ENCODE peak calls at places on chromosome 12, in five cellular contexts. P is SK-N-SH, Q is GM12878, N is A549, S is K562. U is an unnamed sample.

GRCh38 chr12:65800928-65801327 is 23.4 kb upstream of the HMGA2 start:
- DNase-seq in P (no peak), Q (no peak), N (no peak), S (no peak), U (peak; percentile 54)

GRCh38 chr12:84305144-84305543 is 607.5 kb downstream of the SLC6A15 start:
- DNase-seq in P (no peak), Q (no peak), N (no peak), S (no peak), U (peak; percentile 60)

GRCh38 chr12:30515351-30515750 is 180.3 kb downstream of the IPO8 start:
- DNase-seq in P (peak; percentile 10), Q (no peak), N (no peak), S (no peak), U (no peak)

GRCh38 chr12:87661770-87662402 is 367.3 kb downstream of the C12orf50 start:
- DNase-seq in P (no peak), Q (no peak), N (no peak), S (no peak), U (peak; percentile 3)

GRCh38 chr12:66804555-66804954 is 125.7 kb upstream of the GRIP1 start:
- DNase-seq in P (no peak), Q (no peak), N (no peak), S (no peak), U (no peak)

GRCh38 chr12:68119724-68120211 is 39.8 kb downstream of the IFNG start:
- DNase-seq in P (no peak), Q (peak; percentile 73), N (no peak), S (no peak), U (no peak)

GRCh38 chr12:97552410-97553050 is 89.9 kb downstream of the RMST start:
- DNase-seq in P (no peak), Q (no peak), N (no peak), S (no peak), U (no peak)

GRCh38 chr12:117190210-117190781 is at the start of gene FBXO21:
- DNase-seq in P (peak; percentile 99), Q (peak; percentile 33), N (peak; percentile 91), S (peak; percentile 98), U (peak; percentile 74)

GRCh38 chr12:1470051-1470450 is 124.3 kb downstream of the FBXL14 start:
- DNase-seq in P (no peak), Q (no peak), N (no peak), S (no peak), U (no peak)

GRCh38 chr12:129566800-129567199 is 337.0 kb downstream of the TMEM132D start:
- DNase-seq in P (no peak), Q (no peak), N (no peak), S (no peak), U (no peak)

GRCh38 chr12:96117460-96117859 is 76.7 kb upstream of the ELK3 start:
- DNase-seq in P (no peak), Q (no peak), N (no peak), S (no peak), U (no peak)

GRCh38 chr12:62724947-62725447 is 210.0 kb downstream of the PPM1H start:
- DNase-seq in P (no peak), Q (no peak), N (peak; percentile 71), S (peak; percentile 20), U (peak; percentile 96)

GRCh38 chr12:8035440-8036010 is 3.0 kb downstream of the FOXJ2 start:
- DNase-seq in P (no peak), Q (no peak), N (no peak), S (no peak), U (peak; percentile 57)

GRCh38 chr12:55937956-55938355 is 7.0 kb downstream of the DGKA start:
- DNase-seq in P (no peak), Q (no peak), N (no peak), S (no peak), U (peak; percentile 17)

GRCh38 chr12:79082595-79082994 is 218.0 kb downstream of the SYT1 start:
- DNase-seq in P (no peak), Q (no peak), N (no peak), S (no peak), U (no peak)

GRCh38 chr12:5505751-5506150 is 73.8 kb downstream of the NTF3 start:
- DNase-seq in P (no peak), Q (no peak), N (no peak), S (no peak), U (no peak)

GRCh38 chr12:74111688-74112360 is 425.8 kb upstream of the ATXN7L3B start:
- DNase-seq in P (peak; percentile 1), Q (no peak), N (no peak), S (no peak), U (no peak)

GRCh38 chr12:102095677-102096263 is 24.1 kb downstream of the NUP37 start:
- DNase-seq in P (peak; percentile 25), Q (peak; percentile 4), N (peak; percentile 6), S (no peak), U (peak; percentile 61)

GRCh38 chr12:2094597-2094996 is 41.8 kb downstream of the CACNA1C start:
- DNase-seq in P (no peak), Q (no peak), N (no peak), S (no peak), U (peak; percentile 30)

GRCh38 chr12:24838531-24838950 is 110.4 kb downstream of the BCAT1 start:
- DNase-seq in P (peak; percentile 42), Q (peak; percentile 84), N (no peak), S (no peak), U (peak; percentile 87)

GRCh38 chr12:2187195-2187963 is 134.6 kb downstream of the CACNA1C start:
- DNase-seq in P (no peak), Q (no peak), N (no peak), S (no peak), U (no peak)

GRCh38 chr12:18108611-18109010 is 18.6 kb upstream of the RERGL start:
- DNase-seq in P (no peak), Q (no peak), N (no peak), S (no peak), U (no peak)

GRCh38 chr12:20489645-20490044 is 121.3 kb downstream of the PDE3A start:
- DNase-seq in P (peak; percentile 22), Q (no peak), N (no peak), S (no peak), U (peak; percentile 36)

GRCh38 chr12:7905071-7905470 is 30.9 kb downstream of the SLC2A3 start:
- DNase-seq in P (no peak), Q (no peak), N (no peak), S (no peak), U (no peak)

GRCh38 chr12:121800694-121801600 is 2.9 kb upstream of the SETD1B start:
- DNase-seq in P (peak; percentile 62), Q (no peak), N (no peak), S (peak; percentile 61), U (peak; percentile 83)

GRCh38 chr12:108317303-108318283 is 21.5 kb downstream of the CMKLR1 start:
- DNase-seq in P (no peak), Q (no peak), N (no peak), S (no peak), U (no peak)

GRCh38 chr12:21547437-21547836 is 21.3 kb downstream of the SPX start:
- DNase-seq in P (no peak), Q (no peak), N (no peak), S (no peak), U (no peak)

GRCh38 chr12:124518051-124518932 is 49.1 kb downstream of the NCOR2 start:
- DNase-seq in P (peak; percentile 90), Q (no peak), N (peak; percentile 98), S (no peak), U (peak; percentile 99)

GRCh38 chr12:124646385-124647230 is 79.2 kb upstream of the NCOR2 start:
- DNase-seq in P (no peak), Q (peak; percentile 5), N (no peak), S (no peak), U (no peak)

GRCh38 chr12:104602426-104602825 is 145.7 kb downstream of the CHST11 start:
- DNase-seq in P (no peak), Q (no peak), N (no peak), S (no peak), U (no peak)

GRCh38 chr12:119229837-119230236 is 51.1 kb downstream of the HSPB8 start:
- DNase-seq in P (peak; percentile 53), Q (no peak), N (peak; percentile 84), S (peak; percentile 70), U (peak; percentile 42)

GRCh38 chr12:103538397-103538796 is 42.6 kb upstream of the C12orf42 start:
- DNase-seq in P (no peak), Q (no peak), N (no peak), S (no peak), U (no peak)

GRCh38 chr12:123062682-123063426 is 82.4 kb downstream of the ARL6IP4 start:
- DNase-seq in P (no peak), Q (no peak), N (peak; percentile 42), S (no peak), U (peak; percentile 69)

GRCh38 chr12:81759215-81759991 is at the start of gene PPFIA2:
- DNase-seq in P (peak; percentile 60), Q (no peak), N (no peak), S (no peak), U (peak; percentile 4)

GRCh38 chr12:117816-118345 is 51.3 kb downstream of the IQSEC3 start:
- DNase-seq in P (no peak), Q (no peak), N (no peak), S (peak; percentile 26), U (no peak)
- TF ChIP-seq RCOR1 in P (no peak), Q (no peak), N (no peak), S (no peak), U (no peak)

DNA sequence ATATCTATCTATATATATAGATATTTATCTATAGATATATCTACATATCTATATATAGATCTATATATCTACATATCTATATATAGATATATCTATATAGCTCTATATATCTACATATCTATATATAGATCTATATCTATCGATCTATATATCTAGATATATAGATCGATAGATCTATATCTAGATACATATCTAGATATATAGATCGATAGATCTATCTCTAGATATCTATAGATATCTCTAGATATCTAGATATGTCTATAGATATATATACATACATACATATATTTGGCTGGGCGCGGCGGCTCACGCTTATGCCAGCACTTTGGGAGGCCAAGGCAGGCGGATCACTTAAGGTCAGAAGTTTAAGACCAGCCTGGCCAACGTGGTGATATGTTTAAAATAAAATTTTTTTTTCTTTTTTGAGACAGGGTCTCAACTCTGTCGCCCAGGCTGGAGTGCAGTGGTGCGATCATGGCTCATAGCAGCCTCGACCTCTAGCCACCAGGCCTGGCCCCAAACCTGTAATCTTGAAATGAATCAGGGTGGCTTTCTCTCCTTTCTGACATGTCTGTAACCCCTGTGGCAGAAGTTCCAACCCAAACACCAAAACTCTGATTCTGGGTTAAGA is 18.1 kb downstream of the ARPC3 start:
- DNase-seq in P (no peak), Q (no peak), N (no peak), S (no peak), U (no peak)
- TF ChIP-seq RCOR1 in P (no peak), Q (no peak), N (no peak), S (no peak), U (no peak)

GRCh38 chr12:6613015-6613775 is 6.0 kb upstream of the CHD4 start:
- DNase-seq in P (peak; percentile 72), Q (no peak), N (no peak), S (peak; percentile 66), U (peak; percentile 72)
- TF ChIP-seq RCOR1 in P (peak; percentile 32), Q (no peak), N (no peak), S (no peak), U (no peak)

DNA sequence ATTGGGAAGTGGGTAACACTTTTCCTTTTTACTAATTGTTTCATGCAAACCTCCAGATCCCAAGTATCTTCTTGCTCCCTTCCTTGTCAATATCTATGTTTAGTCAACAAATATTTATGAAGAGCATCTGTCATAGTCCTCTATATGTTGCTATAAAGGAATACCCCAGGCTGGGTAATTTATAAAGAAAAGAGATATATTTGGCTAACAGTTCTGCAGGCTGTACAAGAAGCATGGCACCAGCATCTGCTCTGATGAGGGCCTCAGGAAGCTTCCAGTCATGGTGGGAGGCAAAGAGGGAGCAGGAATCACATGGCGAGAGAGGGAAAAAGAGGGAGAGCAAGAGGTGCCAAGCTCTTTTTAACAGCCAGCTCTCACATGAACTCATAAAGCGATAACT is 4.6 kb downstream of the KIF5A start:
- DNase-seq in P (no peak), Q (no peak), N (no peak), S (no peak), U (no peak)
- TF ChIP-seq RCOR1 in P (no peak), Q (no peak), N (no peak), S (no peak), U (no peak)

GRCh38 chr12:57765698-57766463 is 997 bp downstream of the CYP27B1 start:
- DNase-seq in P (peak; percentile 46), Q (no peak), N (no peak), S (no peak), U (no peak)
- TF ChIP-seq RCOR1 in P (no peak), Q (no peak), N (no peak), S (no peak), U (no peak)

U was measured in IMR-90.